ENCODE peak calls at places on chromosomes 16 and 17, in nine cellular contexts. P is breast epithelium, I is GM23338, N is prostate gland, C is upper lobe of left lung, T is sigmoid colon, E is transverse colon, V is stomach, H is esophagus muscularis mucosa. B is an unnamed sample.
A peak's percentile ranks its signal among the peaks of the same experiment; 100 is the strongest.

GRCh38 chr17:4506180-4506814 is 7.6 kb downstream of the SPNS2 start:
- DNase-seq in P (no peak), I (no peak), N (no peak), C (no peak), T (no peak), E (no peak), V (no peak), H (no peak), B (no peak)

GRCh38 chr16:75921281-75921680 is 195.0 kb upstream of the CPHXL start:
- DNase-seq in P (no peak), I (peak; percentile 38), N (no peak), C (no peak), T (no peak), E (no peak), V (no peak), H (no peak), B (no peak)

GRCh38 chr16:3977376-3977775 is 96.9 kb upstream of the CREBBP start:
- DNase-seq in P (no peak), I (no peak), N (no peak), C (no peak), T (no peak), E (no peak), V (no peak), H (no peak), B (no peak)

GRCh38 chr16:50497592-50497991 is 50.6 kb upstream of the NKD1 start:
- DNase-seq in P (peak; percentile 4), I (no peak), N (no peak), C (no peak), T (no peak), E (no peak), V (no peak), H (no peak), B (no peak)

GRCh38 chr16:9056061-9056460 is 35.4 kb upstream of the HAPSTR1 start:
- DNase-seq in P (no peak), I (no peak), N (no peak), C (no peak), T (no peak), E (no peak), V (no peak), H (no peak), B (no peak)

GRCh38 chr16:75555707-75556512 is at the start of gene TMEM231:
- DNase-seq in P (peak; percentile 96), I (peak; percentile 97), N (peak; percentile 98), C (peak; percentile 99), T (peak; percentile 99), E (peak; percentile 98), V (peak; percentile 97), H (peak; percentile 99), B (peak; percentile 96)

GRCh38 chr17:31392856-31393748 is 1.6 kb downstream of the RAB11FIP4 start:
- DNase-seq in P (no peak), I (peak; percentile 35), N (peak; percentile 15), C (peak; percentile 16), T (no peak), E (no peak), V (peak; percentile 10), H (peak; percentile 75), B (peak; percentile 87)

GRCh38 chr17:61408151-61409041 is 8.8 kb downstream of the TBX2 start:
- DNase-seq in P (no peak), I (no peak), N (no peak), C (peak; percentile 18), T (peak; percentile 61), E (no peak), V (no peak), H (no peak), B (no peak)

GRCh38 chr16:11604783-11605563 is 18.3 kb upstream of the LITAF start:
- DNase-seq in P (no peak), I (no peak), N (no peak), C (peak; percentile 74), T (peak; percentile 88), E (peak; percentile 54), V (no peak), H (no peak), B (no peak)

GRCh38 chr17:35596072-35596471 is 8.9 kb downstream of the AP2B1 start:
- DNase-seq in P (no peak), I (peak; percentile 12), N (no peak), C (peak; percentile 39), T (no peak), E (no peak), V (no peak), H (no peak), B (no peak)

GRCh38 chr17:36934759-36935630 is 2.3 kb upstream of the LHX1 start:
- DNase-seq in P (no peak), I (peak; percentile 85), N (no peak), C (no peak), T (no peak), E (no peak), V (no peak), H (no peak), B (no peak)

DNA sequence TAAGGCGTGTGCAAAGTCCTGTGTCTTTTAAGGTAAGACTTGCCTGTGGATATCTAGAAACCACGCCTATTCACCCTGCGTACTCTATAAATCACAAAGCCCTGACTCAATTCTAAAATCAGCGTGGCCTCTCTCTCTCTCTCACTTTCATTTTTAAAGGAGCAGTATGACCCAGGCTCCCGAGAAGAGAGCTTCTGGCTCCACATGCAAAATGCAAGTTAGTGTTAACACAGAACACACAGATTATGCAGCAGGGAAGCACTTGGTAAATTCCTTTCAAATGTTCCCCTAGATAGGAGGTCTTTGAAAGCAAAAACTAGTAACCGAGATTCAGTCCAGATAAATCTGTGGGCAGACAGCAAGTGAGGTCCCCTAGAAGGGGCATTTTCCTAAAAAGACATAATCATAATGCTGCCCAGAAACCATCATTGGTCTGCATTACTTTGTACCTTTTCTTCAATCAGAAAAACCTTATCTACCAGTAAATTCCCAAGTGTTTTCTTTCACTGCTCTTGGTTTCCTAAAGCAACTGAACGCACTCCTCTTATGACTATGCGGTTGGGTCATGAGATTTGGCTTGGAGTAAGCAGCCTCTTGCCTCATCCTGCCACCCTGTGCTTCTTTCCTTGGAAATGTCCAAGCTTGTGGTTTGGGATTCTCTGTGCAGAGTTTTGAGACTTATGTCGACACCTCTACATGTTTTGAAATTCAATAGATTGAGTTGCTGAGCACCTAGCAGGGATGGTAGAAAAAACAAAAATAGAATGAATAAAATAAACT is 31.7 kb upstream of the KCNJ2 start:
- DNase-seq in P (peak; percentile 76), I (peak; percentile 3), N (peak; percentile 59), C (peak; percentile 73), T (peak; percentile 86), E (peak; percentile 32), V (no peak), H (no peak), B (peak; percentile 92)
- H3K4me3 ChIP-seq in P (peak overlapping the region; percentile 28), I (no peak overlapping the region), N (no peak overlapping the region), C (peak overlapping the region; percentile 22), T (peak overlapping the region; percentile 31), E (peak overlapping the region; percentile 38), V (peak overlapping the region; percentile 25), H (peak overlapping the region; percentile 43), B (peak overlapping the region; percentile 29)

GRCh38 chr17:40346768-40347154 is 17.8 kb downstream of the GJD3 start:
- DNase-seq in P (no peak), I (no peak), N (no peak), C (no peak), T (no peak), E (no peak), V (no peak), H (no peak), B (no peak)

GRCh38 chr17:40347319-40348135 is 17.0 kb downstream of the GJD3 start:
- DNase-seq in P (no peak), I (peak; percentile 72), N (no peak), C (no peak), T (no peak), E (no peak), V (no peak), H (no peak), B (no peak)

GRCh38 chr17:40349477-40350409 is 14.8 kb downstream of the GJD3 start:
- DNase-seq in P (no peak), I (no peak), N (peak; percentile 42), C (peak; percentile 69), T (no peak), E (no peak), V (peak; percentile 63), H (no peak), B (no peak)

GRCh38 chr17:40348562-40349476 is 15.7 kb downstream of the GJD3 start:
- DNase-seq in P (peak; percentile 80), I (no peak), N (peak; percentile 79), C (peak; percentile 65), T (peak; percentile 91), E (peak; percentile 57), V (peak; percentile 87), H (no peak), B (no peak)

DNA sequence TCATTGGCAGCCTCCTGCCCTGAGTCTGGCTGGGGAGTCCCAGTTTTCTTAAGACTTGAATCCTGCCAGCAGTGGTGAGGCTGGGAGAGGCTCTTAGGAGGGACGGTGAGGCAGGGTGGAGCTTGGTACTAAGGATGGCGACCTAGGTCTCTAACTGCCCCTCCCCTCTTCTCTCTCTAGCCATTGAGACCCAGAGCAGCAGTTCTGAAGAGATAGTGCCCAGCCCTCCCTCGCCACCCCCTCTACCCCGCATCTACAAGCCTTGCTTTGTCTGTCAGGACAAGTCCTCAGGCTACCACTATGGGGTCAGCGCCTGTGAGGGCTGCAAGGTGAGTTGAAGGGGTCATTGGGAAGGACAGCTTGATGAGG is 16.4 kb downstream of the GJD3 start:
- DNase-seq in P (no peak), I (peak; percentile 73), N (no peak), C (no peak), T (no peak), E (no peak), V (no peak), H (no peak), B (no peak)
- TF ChIP-seq POLR2AphosphoS5 in P (no peak), I (peak; percentile 45), N (no peak), C (no peak), T (no peak), E (no peak), V (no peak), H (no peak), B (no peak)

GRCh38 chr16:87834668-87835473 is 34.4 kb downstream of the SLC7A5 start:
- DNase-seq in P (no peak), I (no peak), N (no peak), C (no peak), T (peak; percentile 85), E (no peak), V (no peak), H (no peak), B (no peak)

GRCh38 chr16:87834015-87834667 is 35.2 kb downstream of the SLC7A5 start:
- DNase-seq in P (no peak), I (no peak), N (no peak), C (no peak), T (no peak), E (no peak), V (no peak), H (no peak), B (no peak)

GRCh38 chr16:87836844-87837581 is 32.3 kb downstream of the SLC7A5 start:
- DNase-seq in P (no peak), I (no peak), N (no peak), C (no peak), T (no peak), E (no peak), V (no peak), H (no peak), B (no peak)

GRCh38 chr16:87836346-87836843 is 32.9 kb downstream of the SLC7A5 start:
- DNase-seq in P (no peak), I (no peak), N (no peak), C (no peak), T (no peak), E (no peak), V (no peak), H (no peak), B (no peak)

GRCh38 chr16:87835882-87836331 is 33.4 kb downstream of the SLC7A5 start:
- DNase-seq in P (no peak), I (no peak), N (no peak), C (no peak), T (no peak), E (no peak), V (no peak), H (no peak), B (no peak)
- H3K4me3 ChIP-seq in P (no peak overlapping the region), I (no peak overlapping the region), N (no peak overlapping the region), C (no peak overlapping the region), T (no peak overlapping the region), E (no peak overlapping the region), V (no peak overlapping the region), H (no peak overlapping the region), B (no peak overlapping the region)

GRCh38 chr17:83071966-83072562 is 7.3 kb upstream of the METRNL start:
- DNase-seq in P (no peak), I (no peak), N (no peak), C (no peak), T (no peak), E (no peak), V (no peak), H (no peak), B (no peak)
- TF ChIP-seq POLR2AphosphoS5 in P (no peak), I (no peak), N (no peak), C (no peak), T (no peak), E (no peak), V (no peak), H (no peak), B (no peak)